ENCODE peak calls at places on chromosomes 5 and 9, in six cellular contexts. One of them, this sample, is unnamed.

GRCh38 chr9:113501129-113501686 is 37.7 kb downstream of the RGS3 start:
- DNase-seq in KBM-7: no peak
- DNase-seq in cardiac muscle cell: no peak
- DNase-seq in PC-3: no peak
- DNase-seq in osteocyte: no peak
- DNase-seq in NAMALWA: no peak
- DNase-seq in this sample: no peak

GRCh38 chr5:125476888-125477585 is 730.6 kb upstream of the ZNF608 start:
- DNase-seq in PC-3: no peak
- DNase-seq in cardiac muscle cell: peak
- DNase-seq in osteocyte: no peak
- DNase-seq in NAMALWA: no peak
- DNase-seq in KBM-7: no peak
- DNase-seq in this sample: no peak

GRCh38 chr5:158175664-158176507 is 316.9 kb upstream of the CLINT1 start:
- DNase-seq in cardiac muscle cell: no peak
- DNase-seq in osteocyte: no peak
- DNase-seq in PC-3: peak
- DNase-seq in KBM-7: no peak
- DNase-seq in NAMALWA: peak
- DNase-seq in this sample: no peak

GRCh38 chr9:129374651-129375050 is 196.6 kb upstream of the IER5L start:
- DNase-seq in cardiac muscle cell: no peak
- DNase-seq in PC-3: no peak
- DNase-seq in KBM-7: no peak
- DNase-seq in osteocyte: no peak
- DNase-seq in NAMALWA: no peak
- DNase-seq in this sample: no peak

GRCh38 chr9:69535911-69536310 is 136.3 kb downstream of the APBA1 start:
- DNase-seq in KBM-7: no peak
- DNase-seq in PC-3: no peak
- DNase-seq in osteocyte: no peak
- DNase-seq in cardiac muscle cell: no peak
- DNase-seq in NAMALWA: no peak
- DNase-seq in this sample: no peak

GRCh38 chr9:115837618-115838017 is 316.0 kb upstream of the PAPPA start:
- DNase-seq in NAMALWA: no peak
- DNase-seq in PC-3: no peak
- DNase-seq in cardiac muscle cell: no peak
- DNase-seq in osteocyte: no peak
- DNase-seq in KBM-7: no peak
- DNase-seq in this sample: no peak

GRCh38 chr5:78506296-78507049 is 142.1 kb downstream of the LHFPL2 start:
- DNase-seq in cardiac muscle cell: no peak
- DNase-seq in NAMALWA: no peak
- DNase-seq in KBM-7: no peak
- DNase-seq in PC-3: no peak
- DNase-seq in osteocyte: no peak
- DNase-seq in this sample: no peak

GRCh38 chr5:34495178-34495577 is 160.9 kb upstream of the RAI14 start:
- DNase-seq in PC-3: no peak
- DNase-seq in NAMALWA: no peak
- DNase-seq in cardiac muscle cell: no peak
- DNase-seq in KBM-7: no peak
- DNase-seq in osteocyte: no peak
- DNase-seq in this sample: no peak

GRCh38 chr5:78360674-78361225 is 333 bp downstream of the SCAMP1 start:
- DNase-seq in cardiac muscle cell: no peak
- DNase-seq in PC-3: no peak
- DNase-seq in osteocyte: peak
- DNase-seq in KBM-7: no peak
- DNase-seq in NAMALWA: no peak
- DNase-seq in this sample: no peak

GRCh38 chr5:67246108-67246507 is 49.5 kb upstream of the CD180 start:
- DNase-seq in osteocyte: no peak
- DNase-seq in cardiac muscle cell: peak
- DNase-seq in NAMALWA: peak
- DNase-seq in PC-3: peak
- DNase-seq in KBM-7: peak
- DNase-seq in this sample: no peak

GRCh38 chr5:57825026-57825683 is 342.5 kb upstream of the ACTBL2 start:
- DNase-seq in NAMALWA: no peak
- DNase-seq in osteocyte: no peak
- DNase-seq in PC-3: peak
- DNase-seq in cardiac muscle cell: peak
- DNase-seq in KBM-7: no peak
- DNase-seq in this sample: no peak

GRCh38 chr5:61638476-61638875 is 306.4 kb downstream of the ZSWIM6 start:
- DNase-seq in cardiac muscle cell: no peak
- DNase-seq in PC-3: no peak
- DNase-seq in KBM-7: no peak
- DNase-seq in NAMALWA: no peak
- DNase-seq in osteocyte: no peak
- DNase-seq in this sample: no peak

GRCh38 chr5:84290161-84290560 is 94.5 kb downstream of the EDIL3 start:
- DNase-seq in cardiac muscle cell: peak
- DNase-seq in NAMALWA: no peak
- DNase-seq in KBM-7: no peak
- DNase-seq in PC-3: no peak
- DNase-seq in osteocyte: no peak
- DNase-seq in this sample: no peak

GRCh38 chr5:124139995-124140394 is 606.4 kb downstream of the ZNF608 start:
- DNase-seq in NAMALWA: no peak
- DNase-seq in KBM-7: no peak
- DNase-seq in cardiac muscle cell: no peak
- DNase-seq in PC-3: no peak
- DNase-seq in osteocyte: no peak
- DNase-seq in this sample: no peak

GRCh38 chr5:52692039-52692438 is 95.7 kb upstream of the ITGA1 start:
- DNase-seq in PC-3: peak
- DNase-seq in osteocyte: no peak
- DNase-seq in NAMALWA: no peak
- DNase-seq in KBM-7: no peak
- DNase-seq in cardiac muscle cell: no peak
- DNase-seq in this sample: no peak

GRCh38 chr9:110443146-110443877 is 105.6 kb upstream of the TXNDC8 start:
- DNase-seq in PC-3: peak
- DNase-seq in KBM-7: no peak
- DNase-seq in cardiac muscle cell: peak
- DNase-seq in NAMALWA: no peak
- DNase-seq in osteocyte: no peak
- DNase-seq in this sample: no peak

GRCh38 chr5:68548959-68549676 is 333.6 kb downstream of the PIK3R1 start:
- DNase-seq in KBM-7: no peak
- DNase-seq in cardiac muscle cell: peak
- DNase-seq in NAMALWA: no peak
- DNase-seq in osteocyte: no peak
- DNase-seq in PC-3: peak
- DNase-seq in this sample: no peak

GRCh38 chr9:76373777-76374474 is 20.3 kb downstream of the RFK start:
- DNase-seq in osteocyte: no peak
- DNase-seq in NAMALWA: no peak
- DNase-seq in KBM-7: no peak
- DNase-seq in cardiac muscle cell: no peak
- DNase-seq in PC-3: no peak
- DNase-seq in this sample: no peak

GRCh38 chr5:14435481-14435880 is 146.1 kb upstream of the OTULINL start:
- DNase-seq in NAMALWA: no peak
- DNase-seq in PC-3: peak
- DNase-seq in osteocyte: no peak
- DNase-seq in cardiac muscle cell: peak
- DNase-seq in KBM-7: no peak
- DNase-seq in this sample: no peak

GRCh38 chr5:161549106-161549505 is 2.6 kb upstream of the GABRB2 start:
- DNase-seq in cardiac muscle cell: peak
- DNase-seq in NAMALWA: no peak
- DNase-seq in KBM-7: no peak
- DNase-seq in osteocyte: no peak
- DNase-seq in PC-3: no peak
- DNase-seq in this sample: no peak

GRCh38 chr9:77879344-77880089 is 152.1 kb downstream of the GNAQ start:
- DNase-seq in KBM-7: no peak
- DNase-seq in NAMALWA: no peak
- DNase-seq in PC-3: peak
- DNase-seq in osteocyte: no peak
- DNase-seq in cardiac muscle cell: peak
- DNase-seq in this sample: no peak

GRCh38 chr5:134394932-134395331 is 16.7 kb downstream of the CDKN2AIPNL start:
- DNase-seq in osteocyte: no peak
- DNase-seq in cardiac muscle cell: no peak
- DNase-seq in PC-3: no peak
- DNase-seq in KBM-7: no peak
- DNase-seq in NAMALWA: no peak
- DNase-seq in this sample: no peak

GRCh38 chr5:145568581-145568980 is 266.6 kb downstream of the PRELID2 start:
- DNase-seq in osteocyte: no peak
- DNase-seq in PC-3: peak
- DNase-seq in KBM-7: no peak
- DNase-seq in cardiac muscle cell: no peak
- DNase-seq in NAMALWA: no peak
- DNase-seq in this sample: no peak

GRCh38 chr5:35838370-35839042 is 18.2 kb upstream of the IL7R start:
- DNase-seq in PC-3: peak
- DNase-seq in NAMALWA: no peak
- DNase-seq in KBM-7: no peak
- DNase-seq in osteocyte: no peak
- DNase-seq in cardiac muscle cell: no peak
- DNase-seq in this sample: no peak

GRCh38 chr5:1737790-1738405 is 61.7 kb downstream of the MRPL36 start:
- DNase-seq in cardiac muscle cell: peak
- DNase-seq in PC-3: peak
- DNase-seq in NAMALWA: peak
- DNase-seq in KBM-7: peak
- DNase-seq in osteocyte: peak
- DNase-seq in this sample: no peak

GRCh38 chr9:95058121-95058785 is 259.3 kb downstream of the FANCC start:
- DNase-seq in PC-3: no peak
- DNase-seq in cardiac muscle cell: no peak
- DNase-seq in KBM-7: no peak
- DNase-seq in osteocyte: peak
- DNase-seq in NAMALWA: no peak
- DNase-seq in this sample: no peak

GRCh38 chr9:137305060-137305787 is 3.2 kb upstream of the NRARP start:
- DNase-seq in KBM-7: no peak
- DNase-seq in NAMALWA: no peak
- DNase-seq in PC-3: no peak
- DNase-seq in osteocyte: no peak
- DNase-seq in cardiac muscle cell: peak
- DNase-seq in this sample: no peak

GRCh38 chr9:16705121-16705604 is 165.3 kb downstream of the BNC2 start:
- DNase-seq in cardiac muscle cell: peak
- DNase-seq in NAMALWA: no peak
- DNase-seq in osteocyte: peak
- DNase-seq in KBM-7: no peak
- DNase-seq in PC-3: peak
- DNase-seq in this sample: peak

GRCh38 chr5:1834022-1834551 is 32.9 kb downstream of the NDUFS6 start:
- DNase-seq in KBM-7: no peak
- DNase-seq in NAMALWA: no peak
- DNase-seq in cardiac muscle cell: no peak
- DNase-seq in osteocyte: no peak
- DNase-seq in PC-3: no peak
- DNase-seq in this sample: no peak

GRCh38 chr9:112753725-112754124 is 3.2 kb downstream of the SNX30 start:
- DNase-seq in osteocyte: no peak
- DNase-seq in cardiac muscle cell: peak
- DNase-seq in KBM-7: no peak
- DNase-seq in NAMALWA: no peak
- DNase-seq in PC-3: peak
- DNase-seq in this sample: no peak

GRCh38 chr5:65862384-65862783 is 64.0 kb upstream of the ERBIN start:
- DNase-seq in KBM-7: no peak
- DNase-seq in PC-3: peak
- DNase-seq in osteocyte: no peak
- DNase-seq in cardiac muscle cell: no peak
- DNase-seq in NAMALWA: no peak
- DNase-seq in this sample: no peak

GRCh38 chr5:137221914-137222313 is 277.2 kb downstream of the SPOCK1 start:
- DNase-seq in PC-3: no peak
- DNase-seq in KBM-7: no peak
- DNase-seq in cardiac muscle cell: no peak
- DNase-seq in osteocyte: no peak
- DNase-seq in NAMALWA: no peak
- DNase-seq in this sample: no peak

GRCh38 chr5:157323107-157323706 is 57.3 kb downstream of the CYFIP2 start:
- DNase-seq in NAMALWA: peak
- DNase-seq in PC-3: no peak
- DNase-seq in cardiac muscle cell: no peak
- DNase-seq in KBM-7: no peak
- DNase-seq in osteocyte: no peak
- DNase-seq in this sample: no peak

GRCh38 chr5:1374680-1375055 is 29.8 kb upstream of the CLPTM1L start:
- DNase-seq in cardiac muscle cell: peak
- DNase-seq in PC-3: peak
- DNase-seq in NAMALWA: no peak
- DNase-seq in KBM-7: no peak
- DNase-seq in osteocyte: no peak
- DNase-seq in this sample: no peak